ENCODE peak calls at places on chromosomes 12 and 14, in six cellular contexts. D is heart right ventricle, U is SK-N-SH, I is BJ, M is A673, A is cardiac fibroblast. F is an unnamed sample.

GRCh38 chr14:51597511-51597920 is 54.2 kb upstream of the FRMD6 start:
- DNase-seq in I (peak), U (no peak), M (no peak), D (no peak), A (no peak), F (no peak)

GRCh38 chr14:105143451-105144230 is 24.9 kb downstream of the JAG2 start:
- DNase-seq in D (no peak), I (no peak), A (no peak), M (no peak), U (peak), F (no peak)

GRCh38 chr12:89783321-89784060 is 74.9 kb upstream of the ATP2B1 start:
- DNase-seq in I (no peak), D (peak), M (peak), U (no peak), A (peak), F (no peak)

GRCh38 chr12:19998968-19999792 is 369.2 kb upstream of the PDE3A start:
- DNase-seq in M (no peak), U (no peak), I (no peak), A (no peak), D (no peak), F (no peak)

GRCh38 chr14:88790501-88791251 is 2.1 kb downstream of the EML5 start:
- DNase-seq in U (peak), D (no peak), A (no peak), M (no peak), I (no peak), F (no peak)

GRCh38 chr12:111121840-111122239 is 201.5 kb upstream of the MYL2 start:
- DNase-seq in I (no peak), D (no peak), U (no peak), M (peak), A (no peak), F (no peak)

GRCh38 chr14:23160924-23161522 is 22.4 kb downstream of the SLC7A8 start:
- DNase-seq in A (peak), M (peak), U (no peak), D (peak), I (no peak), F (no peak)

GRCh38 chr12:6958609-6959375 is 7.6 kb downstream of the PTPN6 start:
- DNase-seq in D (peak), U (peak), I (no peak), M (no peak), A (no peak), F (peak)

GRCh38 chr12:40892528-40892927 is 200.3 kb downstream of the CNTN1 start:
- DNase-seq in U (no peak), A (no peak), D (no peak), M (no peak), I (no peak), F (no peak)

GRCh38 chr12:95182868-95183415 is 34.3 kb downstream of the FGD6 start:
- DNase-seq in D (no peak), U (no peak), A (peak), M (no peak), I (no peak), F (no peak)

GRCh38 chr12:77232045-77232444 is 166.7 kb upstream of the E2F7 start:
- DNase-seq in U (no peak), A (peak), M (peak), D (no peak), I (peak), F (no peak)

GRCh38 chr12:132259364-132259871 is 70.0 kb downstream of the GALNT9 start:
- DNase-seq in I (no peak), D (no peak), M (peak), U (no peak), A (no peak), F (no peak)

GRCh38 chr14:104551851-104552737 is 27.5 kb upstream of the C14orf180 start:
- DNase-seq in M (no peak), U (peak), A (no peak), D (no peak), I (no peak), F (no peak)

GRCh38 chr14:22333408-22334274 is 255.4 kb downstream of the DAD1 start:
- DNase-seq in M (peak), A (peak), U (no peak), D (no peak), I (peak), F (no peak)

GRCh38 chr14:92942576-92942975 is 19.6 kb downstream of the CHGA start:
- DNase-seq in D (no peak), U (no peak), M (no peak), A (no peak), I (no peak), F (no peak)

GRCh38 chr12:68043446-68043845 is 54.2 kb downstream of the IFNG-AS1 start:
- DNase-seq in U (no peak), D (no peak), I (no peak), M (no peak), A (no peak), F (no peak)

GRCh38 chr12:1398673-1399072 is 195.7 kb downstream of the FBXL14 start:
- DNase-seq in M (no peak), I (peak), D (no peak), A (peak), U (no peak), F (no peak)

GRCh38 chr12:72570601-72571000 is 298.4 kb downstream of the TRHDE start:
- DNase-seq in D (no peak), I (no peak), A (no peak), U (peak), M (peak), F (no peak)

GRCh38 chr14:70203686-70204085 is 14.9 kb upstream of the SLC8A3 start:
- DNase-seq in A (no peak), U (no peak), D (no peak), I (no peak), M (no peak), F (no peak)
- TF ChIP-seq CTCF in A (no peak), U (no peak), D (no peak), I (no peak), M (no peak), F (no peak)

DNA sequence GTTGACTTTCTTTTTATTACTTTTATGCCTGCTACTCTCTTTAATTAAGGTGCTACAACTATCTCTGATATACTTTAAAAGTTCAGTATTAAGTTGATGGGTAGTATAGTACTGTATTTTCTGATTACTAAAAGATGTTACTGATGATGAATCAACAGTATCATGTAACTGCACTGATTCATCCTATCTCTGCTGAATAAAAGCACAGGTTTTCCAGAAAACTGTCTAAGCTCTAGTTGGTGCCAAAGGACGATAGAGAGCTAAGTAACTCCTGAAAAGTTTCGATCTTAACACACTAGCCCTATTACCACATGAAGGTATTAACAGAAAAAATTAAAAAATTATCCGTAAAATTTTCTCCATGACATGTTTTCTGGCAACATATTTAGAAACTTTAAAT is 2.1 kb downstream of the SCAF11 start:
- DNase-seq in A (peak), M (no peak), U (no peak), I (no peak), D (no peak), F (no peak)
- H3K4me3 ChIP-seq in A (peak), M (peak), U (peak), I (peak), D (peak), F (peak)

GRCh38 chr14:100827751-100828447 is 2.0 kb downstream of the MEG3 start:
- DNase-seq in U (no peak), A (peak), I (no peak), D (no peak), M (no peak), F (no peak)
- TF ChIP-seq CTCF in U (no peak), A (peak), I (peak), D (peak), M (peak), F (no peak)

DNA sequence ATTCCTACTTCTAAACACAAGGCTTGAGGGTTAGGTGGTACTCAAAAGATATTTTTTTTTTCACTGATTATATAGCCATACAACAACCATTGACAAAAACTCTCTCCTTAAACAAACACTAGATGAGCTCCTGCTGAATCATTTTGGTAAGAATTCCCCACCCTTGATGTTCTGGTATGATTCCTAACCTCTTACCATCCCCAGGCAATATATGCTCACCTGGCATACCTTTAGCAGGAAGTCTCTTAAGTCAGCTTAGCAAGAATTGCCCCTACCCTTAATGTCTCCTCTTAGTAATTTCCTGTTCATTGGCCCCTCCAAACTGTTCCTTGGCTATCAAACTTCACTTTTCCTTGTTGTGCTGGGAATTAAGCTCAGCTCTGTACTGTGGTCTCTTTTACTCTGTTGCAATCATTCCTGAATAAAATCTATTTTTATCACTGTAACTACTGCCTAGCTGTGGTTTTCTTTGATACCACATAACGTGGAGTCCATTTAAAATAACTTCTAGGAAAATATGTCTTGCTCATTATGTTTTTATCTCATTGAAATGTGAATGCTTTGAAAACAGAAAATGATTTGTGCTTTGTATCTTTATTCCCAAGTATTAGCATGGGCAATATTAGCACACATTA is 712.7 kb downstream of the SLC16A7 start:
- DNase-seq in I (peak), D (no peak), M (no peak), A (peak), U (no peak), F (no peak)
- H3K4me3 ChIP-seq in I (no peak), D (no peak), M (no peak), A (no peak), U (no peak), F (no peak)

GRCh38 chr14:103100281-103101121 is 6.0 kb downstream of the EXOC3L4 start:
- DNase-seq in M (no peak), D (no peak), I (no peak), A (no peak), U (no peak), F (peak)

GRCh38 chr14:103097244-103097993 is 2.9 kb downstream of the EXOC3L4 start:
- DNase-seq in U (no peak), A (no peak), D (no peak), M (no peak), I (no peak), F (no peak)

GRCh38 chr14:103097994-103098957 is 3.8 kb downstream of the EXOC3L4 start:
- DNase-seq in U (no peak), I (no peak), D (no peak), A (no peak), M (no peak), F (no peak)

GRCh38 chr14:103099733-103100280 is 5.3 kb downstream of the EXOC3L4 start:
- DNase-seq in A (no peak), U (no peak), M (no peak), I (no peak), D (no peak), F (no peak)

GRCh38 chr14:103099081-103099732 is 4.7 kb downstream of the EXOC3L4 start:
- DNase-seq in M (no peak), U (no peak), A (no peak), I (no peak), D (no peak), F (no peak)
- TF ChIP-seq CTCF in M (no peak), U (no peak), A (no peak), I (no peak), D (no peak), F (no peak)

F was measured in GM12864.